ENCODE peak calls at places on chromosomes 13 and 19, in four cellular contexts. K is K562, J is H1, C is GM12878. M is an unnamed sample. For H3K4me1, the result is how much of the 10 kb centered on the place peaks cover.

GRCh38 chr13:33108620-33109019 is 92.4 kb downstream of the KL start:
- DNase-seq in K (no peak), J (no peak), C (no peak), M (no peak)

GRCh38 chr13:40120781-40121180 is 465.3 kb downstream of the COG6 start:
- DNase-seq in K (no peak), J (no peak), C (no peak), M (no peak)

GRCh38 chr13:41267106-41267505 is 3.7 kb upstream of the MTRF1 start:
- DNase-seq in K (no peak), J (no peak), C (no peak), M (no peak)

GRCh38 chr19:53463263-53463662 is 4.3 kb upstream of the ZNF813 start:
- DNase-seq in K (peak), J (peak), C (no peak), M (no peak)

GRCh38 chr19:45451181-45451849 is 16.5 kb upstream of the FOSB start:
- DNase-seq in K (no peak), J (no peak), C (no peak), M (no peak)

GRCh38 chr13:94595943-94596574 is at the start of gene TGDS:
- DNase-seq in K (peak), J (peak), C (peak), M (peak)

GRCh38 chr19:33532859-33533455 is 11.4 kb upstream of the PEPD start:
- DNase-seq in K (no peak), J (no peak), C (no peak), M (no peak)

GRCh38 chr13:28492527-28493367 is 2.2 kb downstream of the FLT1 start:
- DNase-seq in K (no peak), J (no peak), C (peak), M (no peak)

GRCh38 chr13:31882794-31883193 is 143.5 kb downstream of the RXFP2 start:
- DNase-seq in K (no peak), J (no peak), C (no peak), M (no peak)

GRCh38 chr19:13846533-13847032 is 30.4 kb upstream of the NANOS3 start:
- DNase-seq in K (peak), J (no peak), C (peak), M (peak)

GRCh38 chr19:33641261-33641660 is 19.5 kb downstream of the CHST8 start:
- DNase-seq in K (no peak), J (no peak), C (no peak), M (no peak)

GRCh38 chr13:57632276-57633140 is 964 bp downstream of the PCDH17 start:
- DNase-seq in K (no peak), J (no peak), C (no peak), M (no peak)

GRCh38 chr13:57437587-57437986 is 194.0 kb upstream of the PCDH17 start:
- DNase-seq in K (no peak), J (no peak), C (no peak), M (no peak)

GRCh38 chr13:39037410-39037879 is 444 bp downstream of the PROSER1 start:
- DNase-seq in K (no peak), J (no peak), C (no peak), M (no peak)

GRCh38 chr19:17074628-17075034 is 621 bp downstream of the HAUS8 start:
- DNase-seq in K (no peak), J (no peak), C (no peak), M (no peak)

GRCh38 chr13:40126301-40127085 is 471.0 kb downstream of the COG6 start:
- DNase-seq in K (no peak), J (no peak), C (no peak), M (no peak)

GRCh38 chr13:76799696-76800095 is 86.5 kb downstream of the KCTD12 start:
- DNase-seq in K (no peak), J (no peak), C (no peak), M (no peak)

GRCh38 chr13:48334534-48335127 is 31.1 kb downstream of the RB1 start:
- DNase-seq in K (no peak), J (no peak), C (peak), M (peak)

GRCh38 chr13:99385161-99385560 is 78.0 kb upstream of the GPR183 start:
- DNase-seq in K (no peak), J (no peak), C (no peak), M (no peak)

GRCh38 chr13:76917096-76917495 is 30.9 kb upstream of the KCTD12 start:
- DNase-seq in K (no peak), J (no peak), C (no peak), M (no peak)

DNA sequence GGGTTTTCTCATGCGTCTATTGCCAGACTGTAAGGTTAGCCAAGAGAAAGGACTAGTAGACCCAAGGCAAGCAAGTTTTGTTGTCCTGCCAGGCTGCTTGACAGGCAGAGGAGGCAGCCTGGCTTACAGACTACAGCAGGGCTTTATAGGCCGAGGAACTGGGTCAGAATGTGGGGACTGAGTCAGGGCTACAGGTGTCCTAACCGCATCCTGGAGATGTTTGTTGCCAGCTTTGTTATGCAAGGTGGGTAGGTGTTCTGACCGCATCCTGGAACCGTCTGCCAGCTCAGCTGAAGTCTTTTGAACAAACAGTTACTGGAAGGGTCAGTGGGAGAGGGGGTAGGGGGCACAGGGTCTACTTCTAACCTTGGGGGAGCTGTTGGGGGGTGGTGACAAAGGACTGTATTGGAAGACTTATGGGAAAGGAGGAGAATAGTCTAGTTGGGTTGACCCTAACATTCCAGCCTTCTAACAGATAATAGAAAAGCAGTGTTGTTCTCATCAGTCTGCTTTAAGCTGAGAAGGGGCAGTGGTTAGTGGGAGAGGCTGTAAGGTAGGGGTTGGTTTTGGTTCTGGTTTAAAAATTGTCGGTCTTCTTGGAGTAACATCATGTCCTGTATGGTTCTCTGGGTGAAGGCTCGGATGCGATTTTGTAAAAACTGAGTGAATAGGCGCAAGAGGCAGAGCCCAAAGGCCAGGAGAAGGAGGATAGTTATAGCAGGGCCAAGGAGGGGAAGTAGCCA is 913.8 kb upstream of the SLITRK5 start:
- DNase-seq in K (no peak), J (peak), C (no peak), M (no peak)
- TF ChIP-seq CBX5 in K (no peak), J (no peak), C (no peak), M (no peak)

GRCh38 chr19:11164879-11165406 is 9.4 kb upstream of the SPC24 start:
- DNase-seq in K (no peak), J (no peak), C (no peak), M (no peak)
- H3K4me1 ChIP-seq in K (under half), J (under half), C (under half), M (under half)

GRCh38 chr13:75637101-75637774 is 1.1 kb downstream of the LMO7 start:
- DNase-seq in K (no peak), J (no peak), C (no peak), M (no peak)

GRCh38 chr13:75639426-75639825 is 3.3 kb downstream of the LMO7 start:
- DNase-seq in K (no peak), J (no peak), C (peak), M (no peak)

GRCh38 chr13:75635101-75635620 is 969 bp upstream of the LMO7 start:
- DNase-seq in K (no peak), J (no peak), C (no peak), M (peak)

GRCh38 chr13:75635621-75636338 is at the start of gene LMO7:
- DNase-seq in K (peak), J (no peak), C (no peak), M (peak)

DNA sequence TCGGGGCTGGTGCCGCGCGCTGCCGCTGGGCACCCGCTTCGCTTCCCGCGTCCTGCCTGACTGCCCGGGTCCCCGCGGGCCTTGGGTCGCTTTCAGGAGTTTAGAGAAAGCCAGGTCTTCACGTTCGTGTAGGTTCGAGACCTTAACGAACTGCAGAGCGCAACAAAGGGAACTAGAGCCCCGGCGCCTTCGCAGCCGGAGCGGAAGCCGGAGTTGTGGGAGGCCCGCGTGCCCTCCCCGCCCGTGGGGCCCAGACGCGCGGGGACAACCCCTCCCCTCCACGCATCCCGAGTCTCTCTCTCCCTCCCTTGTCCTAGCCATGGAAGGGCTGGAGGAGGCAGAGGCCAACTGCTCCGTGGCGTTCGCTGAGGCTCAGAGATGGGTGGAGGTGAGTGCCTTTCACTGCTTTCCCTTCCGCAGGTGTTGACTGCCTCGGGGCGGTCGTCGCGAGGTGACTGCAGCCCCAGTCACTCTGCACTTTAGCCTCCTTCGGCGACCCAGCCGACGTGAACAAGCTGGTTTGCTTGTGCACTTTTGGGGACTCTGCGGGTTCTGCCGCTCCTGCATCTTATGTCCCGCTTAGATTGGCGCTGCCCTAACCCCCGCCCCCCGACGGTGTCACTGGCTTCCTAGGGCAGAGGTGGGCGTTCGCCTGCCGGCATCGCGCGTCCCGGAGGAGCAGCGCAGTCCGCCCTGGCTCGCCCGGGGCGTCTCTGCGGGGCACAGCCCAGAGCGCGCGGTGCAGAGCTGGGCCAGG is 387 bp downstream of the LMO7 start:
- DNase-seq in K (peak), J (no peak), C (no peak), M (peak)
- TF ChIP-seq CBX5 in K (no peak), J (no peak), C (peak), M (no peak)

DNA sequence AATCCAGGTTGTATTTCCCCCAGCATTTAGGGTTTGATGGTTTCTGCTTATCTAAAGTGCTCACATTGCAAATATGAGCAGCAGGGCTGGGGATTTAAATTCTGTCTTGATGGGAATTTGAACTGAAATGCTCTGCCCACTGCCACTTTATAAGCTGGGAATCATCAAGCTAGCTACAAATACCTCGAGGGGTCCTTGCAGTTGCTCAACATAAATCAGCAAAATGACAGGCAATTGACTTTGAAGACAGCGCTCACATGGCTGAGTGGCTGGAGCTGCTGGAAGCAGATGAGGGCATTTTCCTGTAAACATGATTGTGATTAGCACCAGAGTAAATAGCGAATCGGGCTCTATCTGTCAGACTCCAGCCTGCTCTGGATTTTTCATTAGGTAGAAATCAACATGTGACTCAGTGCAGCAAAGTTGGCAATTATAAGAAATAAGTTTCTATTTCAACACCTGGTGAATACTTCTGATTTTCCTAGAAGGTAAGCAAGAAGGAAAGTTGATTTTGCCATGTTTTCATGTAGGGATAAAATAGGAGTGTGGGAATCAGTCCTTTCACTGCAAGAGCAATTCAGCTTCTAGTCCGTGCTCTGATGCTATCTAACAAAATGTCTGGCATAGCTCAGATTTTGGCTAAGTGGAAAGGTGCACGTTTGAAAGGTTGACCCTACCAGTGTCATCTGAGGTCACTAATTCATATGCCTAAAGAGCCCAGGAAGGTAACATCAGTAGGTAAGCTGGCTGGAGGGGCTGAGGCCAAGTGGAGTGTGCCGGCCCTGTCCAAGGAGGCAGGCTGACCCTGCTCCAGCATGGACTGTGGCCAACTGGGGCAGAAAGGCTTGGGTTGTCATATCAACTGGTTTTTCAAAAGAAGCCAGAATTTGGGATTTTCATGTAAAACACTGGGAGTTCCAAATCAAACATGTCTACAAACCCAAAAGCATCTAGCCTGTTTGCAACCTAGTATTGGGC is 39.1 kb upstream of the MEDAG start:
- DNase-seq in K (no peak), J (no peak), C (no peak), M (no peak)
- H3K4me1 ChIP-seq in K (under half), J (under half), C (under half), M (half or more)

GRCh38 chr19:814108-815078 is 7.4 kb downstream of the PLPPR3 start:
- DNase-seq in K (no peak), J (no peak), C (no peak), M (no peak)
- TF ChIP-seq CBX5 in K (no peak), J (no peak), C (no peak), M (no peak)

GRCh38 chr19:47107953-47108746 is 5.4 kb downstream of the ZC3H4 start:
- DNase-seq in K (peak), J (no peak), C (no peak), M (no peak)

GRCh38 chr19:47110521-47111080 is 3.0 kb downstream of the ZC3H4 start:
- DNase-seq in K (peak), J (no peak), C (no peak), M (no peak)

GRCh38 chr19:47111081-47111589 is 2.4 kb downstream of the ZC3H4 start:
- DNase-seq in K (peak), J (no peak), C (no peak), M (no peak)

GRCh38 chr19:47109177-47109540 is 4.4 kb downstream of the ZC3H4 start:
- DNase-seq in K (no peak), J (no peak), C (no peak), M (no peak)

GRCh38 chr19:47109541-47110375 is 3.8 kb downstream of the ZC3H4 start:
- DNase-seq in K (peak), J (no peak), C (no peak), M (no peak)
- H3K4me1 ChIP-seq in K (under half), J (under half), C (under half), M (half or more)

DNA sequence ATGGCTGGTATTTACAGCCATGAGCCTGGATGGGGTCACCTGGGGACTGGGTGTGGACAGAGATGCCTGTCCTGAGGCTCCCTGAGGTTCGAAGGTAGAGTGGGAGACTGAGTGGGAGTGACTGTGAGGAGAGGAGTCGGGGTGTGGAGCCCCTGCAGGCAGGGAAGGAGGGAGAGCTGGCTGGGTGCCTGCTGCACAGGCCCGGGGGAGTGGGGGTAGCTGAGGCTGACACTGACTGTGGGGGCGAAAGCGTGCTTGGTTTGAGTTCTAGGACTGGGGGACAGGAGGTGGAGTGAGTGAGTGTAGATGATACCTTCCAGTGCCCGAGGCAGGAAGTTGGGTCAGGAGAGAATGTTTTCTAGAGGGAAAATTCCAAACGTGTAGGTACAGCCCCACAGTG is 7.1 kb downstream of the RAB11B start:
- DNase-seq in K (peak), J (no peak), C (no peak), M (no peak)
- TF ChIP-seq CBX5 in K (no peak), J (no peak), C (no peak), M (no peak)

GRCh38 chr13:49553888-49554287 is 31.5 kb downstream of the RCBTB1 start:
- DNase-seq in K (no peak), J (no peak), C (no peak), M (no peak)
- H3K4me1 ChIP-seq in K (under half), J (under half), C (under half), M (under half)

GRCh38 chr19:40433391-40434216 is 7.8 kb upstream of the SERTAD1 start:
- DNase-seq in K (peak), J (no peak), C (no peak), M (peak)
- TF ChIP-seq CBX5 in K (no peak), J (no peak), C (no peak), M (no peak)

GRCh38 chr19:54906819-54907218 is 871 bp downstream of the NCR1 start:
- DNase-seq in K (no peak), J (no peak), C (no peak), M (no peak)

GRCh38 chr19:54905908-54906511 is at the start of gene NCR1:
- DNase-seq in K (peak), J (no peak), C (no peak), M (no peak)

GRCh38 chr19:54903303-54903702 is 2.6 kb upstream of the NCR1 start:
- DNase-seq in K (no peak), J (no peak), C (no peak), M (no peak)

DNA sequence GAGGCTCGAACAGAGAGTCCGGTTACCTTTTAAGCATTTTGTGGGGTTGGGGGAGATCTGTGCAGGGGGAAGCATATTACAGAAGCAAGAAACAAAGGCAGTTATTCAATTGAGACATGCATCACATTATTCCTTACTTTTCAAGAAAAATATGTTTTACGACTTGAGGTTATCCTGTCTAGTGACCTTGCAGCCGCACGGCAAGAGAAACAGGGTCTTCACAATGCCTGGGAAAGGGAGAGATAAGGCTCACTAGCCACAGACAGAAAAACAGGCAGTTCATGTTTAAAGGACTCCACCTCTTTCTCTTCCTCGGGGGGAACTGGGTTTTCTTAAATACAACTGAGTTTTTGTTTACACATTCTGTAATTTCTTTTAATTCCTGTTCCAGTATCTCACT is 537 bp upstream of the NCR1 start:
- DNase-seq in K (no peak), J (no peak), C (no peak), M (no peak)
- H3K4me1 ChIP-seq in K (under half), J (under half), C (under half), M (under half)

M was measured in HepG2.